ENCODE peak calls at places on chromosomes 4 and X, in eight cellular contexts. N, H, C, Q, P, D, Y and W are unnamed samples.

GRCh38 chr4:12144051-12144450 is 715.4 kb upstream of the HS3ST1 start:
- DNase-seq in D (no peak), H (no peak), Q (no peak), P (no peak), N (no peak), C (no peak), Y (no peak), W (no peak)

GRCh38 chr4:48748949-48749596 is 31.0 kb downstream of the FRYL start:
- DNase-seq in Q (no peak), D (no peak), C (peak), N (no peak), Y (no peak), H (no peak), P (no peak), W (no peak)

GRCh38 chr4:16860506-16860905 is 37.9 kb downstream of the LDB2 start:
- DNase-seq in N (no peak), H (no peak), D (no peak), C (peak), P (no peak), Y (no peak), Q (no peak), W (no peak)

GRCh38 chr4:158793021-158793420 is 24.2 kb downstream of the FNIP2 start:
- DNase-seq in Q (no peak), P (no peak), Y (no peak), D (no peak), N (no peak), H (no peak), C (no peak), W (no peak)

GRCh38 chrX:50770702-50771101 is 43.3 kb downstream of the SHROOM4 start:
- DNase-seq in Y (no peak), H (no peak), C (no peak), N (peak), P (no peak), D (no peak), Q (no peak), W (no peak)

GRCh38 chrX:29071525-29071924 is 484.3 kb downstream of the IL1RAPL1 start:
- DNase-seq in H (no peak), N (no peak), Q (no peak), C (no peak), Y (no peak), P (no peak), D (no peak), W (no peak)

GRCh38 chr4:187380181-187380581 is 615.4 kb upstream of the ZFP42 start:
- DNase-seq in Y (no peak), H (no peak), D (no peak), C (peak), P (peak), Q (no peak), N (peak), W (peak)

GRCh38 chr4:25767877-25768475 is 94.8 kb downstream of the SEL1L3 start:
- DNase-seq in Q (no peak), C (peak), P (peak), H (peak), N (peak), D (peak), Y (peak), W (peak)

GRCh38 chr4:15231265-15232091 is 196.4 kb upstream of the C1QTNF7 start:
- DNase-seq in N (peak), Q (peak), C (peak), D (peak), H (peak), P (no peak), Y (peak), W (peak)

GRCh38 chr4:137124278-137124932 is 407.9 kb downstream of the PCDH18 start:
- DNase-seq in D (peak), P (no peak), Y (no peak), C (peak), Q (peak), H (peak), N (peak), W (peak)

GRCh38 chr4:27100713-27101112 is 240.1 kb downstream of the STIM2 start:
- DNase-seq in C (no peak), H (no peak), N (no peak), P (no peak), Y (no peak), Q (no peak), D (no peak), W (no peak)

GRCh38 chrX:75603833-75604232 is 81.0 kb upstream of the ZDHHC15 start:
- DNase-seq in Q (no peak), C (peak), H (peak), D (peak), N (peak), P (no peak), Y (peak), W (no peak)

GRCh38 chr4:24105183-24106039 is 215.6 kb upstream of the PPARGC1A start:
- DNase-seq in N (no peak), Q (no peak), C (peak), Y (no peak), D (no peak), P (no peak), H (peak), W (no peak)

GRCh38 chr4:73894021-73894420 is 24.8 kb downstream of the CXCL1 start:
- DNase-seq in Y (no peak), Q (no peak), N (no peak), P (no peak), D (no peak), C (peak), H (no peak), W (no peak)

GRCh38 chrX:129900054-129900453 is 5.9 kb upstream of the UTP14A start:
- DNase-seq in P (no peak), H (no peak), C (no peak), Q (no peak), Y (no peak), N (no peak), D (no peak), W (no peak)

GRCh38 chrX:134144231-134144630 is 92.8 kb upstream of the CCDC160 start:
- DNase-seq in N (peak), D (peak), C (peak), Y (no peak), P (no peak), Q (no peak), H (peak), W (peak)

GRCh38 chr4:1194028-1194900 is 21.9 kb upstream of the SPON2 start:
- DNase-seq in P (no peak), Y (no peak), H (no peak), C (peak), D (peak), N (no peak), Q (no peak), W (no peak)

GRCh38 chr4:75555294-75556164 is at the start of gene ODAPH:
- DNase-seq in D (no peak), Q (peak), Y (no peak), C (peak), N (no peak), P (no peak), H (peak), W (no peak)

GRCh38 chr4:183789657-183790056 is 115.5 kb upstream of the STOX2 start:
- DNase-seq in H (no peak), P (no peak), Q (no peak), C (no peak), D (no peak), N (no peak), Y (no peak), W (no peak)

GRCh38 chrX:15404712-15405111 is 20.5 kb upstream of the VEGFD start:
- DNase-seq in D (peak), N (no peak), Y (no peak), P (no peak), H (no peak), Q (no peak), C (peak), W (no peak)

DNA sequence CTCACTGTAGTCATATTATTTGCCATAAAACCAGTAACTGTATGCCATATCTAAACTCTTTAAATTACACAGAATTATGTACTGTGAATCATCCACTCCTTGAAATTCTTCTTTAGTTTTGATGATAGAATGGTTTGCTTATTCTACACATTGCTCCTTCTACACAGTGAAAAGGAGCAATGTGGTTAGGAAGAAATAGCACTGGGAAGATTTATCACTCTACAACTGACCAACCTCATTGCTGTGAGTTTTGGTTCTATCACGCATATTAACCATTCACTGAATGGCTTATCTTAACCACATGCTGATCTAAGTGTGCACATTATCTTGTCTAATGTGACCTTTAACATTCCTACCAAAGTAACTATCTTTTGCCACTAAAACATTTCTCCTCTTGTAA is 415.7 kb upstream of the NDST4 start:
- DNase-seq in C (no peak), H (no peak), P (no peak), N (no peak), D (no peak), Q (no peak), Y (no peak), W (no peak)
- TF ChIP-seq RAD21 in C (no peak), H (no peak), P (no peak), N (no peak), D (no peak), Q (no peak), Y (no peak), W (no peak)

GRCh38 chr4:37762294-37763163 is 64.0 kb upstream of the PGM2 start:
- DNase-seq in H (no peak), C (peak), Y (no peak), Q (no peak), N (peak), P (no peak), D (no peak), W (peak)

GRCh38 chr4:37763164-37763444 is 63.4 kb upstream of the PGM2 start:
- DNase-seq in Y (no peak), N (no peak), Q (no peak), C (no peak), D (no peak), P (no peak), H (no peak), W (no peak)

GRCh38 chr4:37759833-37760232 is 66.7 kb upstream of the PGM2 start:
- DNase-seq in N (no peak), C (no peak), P (no peak), H (no peak), Y (no peak), D (no peak), Q (no peak), W (no peak)

GRCh38 chr4:37758226-37758625 is 68.3 kb upstream of the PGM2 start:
- DNase-seq in D (no peak), H (no peak), Q (no peak), C (peak), P (no peak), Y (no peak), N (peak), W (no peak)

GRCh38 chr4:37760840-37761239 is 65.6 kb upstream of the PGM2 start:
- DNase-seq in H (no peak), C (no peak), P (no peak), D (no peak), Q (no peak), Y (no peak), N (no peak), W (no peak)
- TF ChIP-seq RAD21 in H (no peak), C (no peak), P (no peak), D (no peak), Q (no peak), Y (no peak), N (no peak), W (no peak)

GRCh38 chrX:937391-937790 is 275.1 kb downstream of the CRLF2 start:
- DNase-seq in P (no peak), Q (no peak), N (no peak), Y (no peak), H (no peak), D (no peak), C (no peak), W (no peak)
- TF ChIP-seq RAD21 in P (no peak), Q (no peak), N (no peak), Y (no peak), H (no peak), D (no peak), C (no peak), W (no peak)

GRCh38 chr4:3767569-3768288 is 1.5 kb downstream of the ADRA2C start:
- DNase-seq in D (peak), Q (no peak), N (no peak), H (no peak), P (no peak), Y (no peak), C (no peak), W (no peak)

GRCh38 chr4:3765271-3766206 is 646 bp upstream of the ADRA2C start:
- DNase-seq in Q (no peak), C (peak), D (peak), N (peak), H (peak), Y (peak), P (no peak), W (no peak)

GRCh38 chr4:3766207-3766790 is at the start of gene ADRA2C:
- DNase-seq in P (no peak), H (peak), Y (peak), C (no peak), Q (no peak), N (peak), D (peak), W (no peak)

GRCh38 chr4:3768842-3769641 is 2.9 kb downstream of the ADRA2C start:
- DNase-seq in Q (no peak), H (no peak), C (no peak), P (no peak), N (peak), D (no peak), Y (no peak), W (no peak)

DNA sequence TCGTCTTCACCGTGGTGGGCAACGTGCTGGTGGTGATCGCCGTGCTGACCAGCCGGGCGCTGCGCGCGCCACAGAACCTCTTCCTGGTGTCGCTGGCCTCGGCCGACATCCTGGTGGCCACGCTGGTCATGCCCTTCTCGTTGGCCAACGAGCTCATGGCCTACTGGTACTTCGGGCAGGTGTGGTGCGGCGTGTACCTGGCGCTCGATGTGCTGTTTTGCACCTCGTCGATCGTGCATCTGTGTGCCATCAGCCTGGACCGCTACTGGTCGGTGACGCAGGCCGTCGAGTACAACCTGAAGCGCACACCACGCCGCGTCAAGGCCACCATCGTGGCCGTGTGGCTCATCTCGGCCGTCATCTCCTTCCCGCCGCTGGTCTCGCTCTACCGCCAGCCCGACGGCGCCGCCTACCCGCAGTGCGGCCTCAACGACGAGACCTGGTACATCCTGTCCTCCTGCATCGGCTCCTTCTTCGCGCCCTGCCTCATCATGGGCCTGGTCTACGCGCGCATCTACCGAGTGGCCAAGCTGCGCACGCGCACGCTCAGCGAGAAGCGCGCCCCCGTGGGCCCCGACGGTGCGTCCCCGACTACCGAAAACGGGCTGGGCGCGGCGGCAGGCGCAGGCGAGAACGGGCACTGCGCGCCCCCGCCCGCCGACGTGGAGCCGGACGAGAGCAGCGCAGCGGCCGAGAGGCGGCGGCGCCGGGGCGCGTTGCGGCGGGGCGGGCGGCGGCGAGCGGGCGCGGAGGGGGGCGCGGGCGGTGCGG is 791 bp downstream of the ADRA2C start:
- DNase-seq in D (peak), P (no peak), N (no peak), C (no peak), Q (no peak), H (no peak), Y (no peak), W (no peak)
- TF ChIP-seq RAD21 in D (peak), P (peak), N (no peak), C (no peak), Q (no peak), H (no peak), Y (no peak), W (no peak)

GRCh38 chrX:100911731-100912130 is 17.0 kb downstream of the XKRX start:
- DNase-seq in Y (no peak), P (no peak), N (no peak), H (no peak), D (no peak), Q (no peak), C (no peak), W (no peak)
- TF ChIP-seq RAD21 in Y (no peak), P (no peak), N (no peak), H (no peak), D (no peak), Q (no peak), C (no peak), W (no peak)

GRCh38 chr4:80014531-80014930 is 58.5 kb downstream of the ANTXR2 start:
- DNase-seq in C (peak), D (no peak), P (no peak), Q (no peak), H (no peak), N (no peak), Y (no peak), W (no peak)

GRCh38 chr4:80012291-80012690 is 60.7 kb downstream of the ANTXR2 start:
- DNase-seq in Y (no peak), D (no peak), H (no peak), C (no peak), P (no peak), Q (no peak), N (no peak), W (no peak)

GRCh38 chr4:80016506-80016905 is 56.5 kb downstream of the ANTXR2 start:
- DNase-seq in H (no peak), Q (no peak), C (peak), Y (no peak), D (no peak), N (no peak), P (no peak), W (no peak)

GRCh38 chr4:80015407-80016189 is 57.4 kb downstream of the ANTXR2 start:
- DNase-seq in H (no peak), P (no peak), N (no peak), C (no peak), D (no peak), Q (no peak), Y (no peak), W (no peak)

GRCh38 chr4:80017125-80017854 is 55.7 kb downstream of the ANTXR2 start:
- DNase-seq in P (no peak), Y (no peak), H (no peak), Q (no peak), N (no peak), C (peak), D (no peak), W (no peak)
- TF ChIP-seq RAD21 in P (no peak), Y (no peak), H (no peak), Q (no peak), N (no peak), C (no peak), D (no peak), W (no peak)

GRCh38 chr4:133124746-133125145 is 24.3 kb upstream of the PCDH10 start:
- DNase-seq in H (no peak), C (no peak), P (no peak), Y (no peak), N (no peak), Q (no peak), D (no peak), W (no peak)

GRCh38 chr4:133130171-133130570 is 18.9 kb upstream of the PCDH10 start:
- DNase-seq in D (no peak), P (no peak), Y (no peak), H (no peak), N (no peak), C (no peak), Q (no peak), W (no peak)

GRCh38 chr4:133131829-133132485 is 17.1 kb upstream of the PCDH10 start:
- DNase-seq in H (no peak), N (no peak), C (no peak), Q (no peak), P (no peak), D (no peak), Y (no peak), W (no peak)

GRCh38 chr4:133129237-133129636 is 19.9 kb upstream of the PCDH10 start:
- DNase-seq in D (no peak), Y (no peak), C (no peak), P (no peak), Q (no peak), N (no peak), H (no peak), W (no peak)
- TF ChIP-seq RAD21 in D (no peak), Y (no peak), C (no peak), P (no peak), Q (no peak), N (no peak), H (no peak), W (no peak)

DNA sequence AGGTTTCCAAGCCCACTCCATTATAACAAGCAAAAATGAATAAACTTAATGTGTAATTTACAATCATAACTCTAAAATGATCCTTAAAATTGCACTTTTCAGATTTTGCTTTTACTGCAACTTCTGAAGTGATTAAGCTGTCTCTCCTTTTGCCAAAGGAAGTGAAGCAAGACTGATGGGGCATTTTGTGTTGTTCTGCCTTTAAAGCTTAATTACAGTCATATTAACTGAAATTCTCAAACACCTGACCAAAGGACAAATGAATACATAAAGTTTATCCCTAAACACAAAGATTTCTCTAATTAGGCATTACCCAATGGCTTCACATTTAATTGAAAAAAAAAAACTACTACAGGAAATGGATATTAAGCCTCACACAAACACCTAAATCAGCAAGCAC is 101.8 kb downstream of the ATP11C start:
- DNase-seq in N (no peak), H (no peak), P (no peak), Q (no peak), C (no peak), D (no peak), Y (no peak), W (no peak)
- TF ChIP-seq RAD21 in N (no peak), H (no peak), P (no peak), Q (no peak), C (no peak), D (no peak), Y (no peak), W (no peak)